ENCODE peak calls at places on chromosomes 16 and 17, in four cellular contexts. One of them, this sample, is unnamed.

GRCh38 chr16:85490971-85491771 is 122.0 kb upstream of the GSE1 start:
- DNase-seq in endodermal cell: peak
- DNase-seq in smooth muscle cell of the brain vasculature: no peak
- DNase-seq in GM19239: peak
- DNase-seq in this sample: peak

GRCh38 chr16:50269769-50270509 is 3.6 kb downstream of the ADCY7 start:
- DNase-seq in smooth muscle cell of the brain vasculature: no peak
- DNase-seq in GM19239: no peak
- DNase-seq in endodermal cell: no peak
- DNase-seq in this sample: no peak

GRCh38 chr16:89117239-89117974 is 23.8 kb downstream of the ACSF3 start:
- DNase-seq in smooth muscle cell of the brain vasculature: no peak
- DNase-seq in endodermal cell: no peak
- DNase-seq in GM19239: no peak
- DNase-seq in this sample: no peak

GRCh38 chr16:1277945-1278282 is 22.0 kb downstream of the TPSD1 start:
- DNase-seq in smooth muscle cell of the brain vasculature: no peak
- DNase-seq in GM19239: no peak
- DNase-seq in endodermal cell: no peak
- DNase-seq in this sample: no peak

GRCh38 chr16:11307639-11308492 is 26.7 kb upstream of the PRM1 start:
- DNase-seq in smooth muscle cell of the brain vasculature: no peak
- DNase-seq in endodermal cell: no peak
- DNase-seq in GM19239: no peak
- DNase-seq in this sample: no peak

GRCh38 chr17:77326636-77327035 is 185.9 kb downstream of the SEC14L1 start:
- DNase-seq in endodermal cell: peak
- DNase-seq in GM19239: no peak
- DNase-seq in smooth muscle cell of the brain vasculature: no peak
- DNase-seq in this sample: no peak

GRCh38 chr17:33981713-33982601 is 273.1 kb upstream of the CCL2 start:
- DNase-seq in endodermal cell: peak
- DNase-seq in smooth muscle cell of the brain vasculature: no peak
- DNase-seq in GM19239: no peak
- DNase-seq in this sample: no peak

GRCh38 chr17:27461192-27461859 is 5.1 kb downstream of the KSR1 start:
- DNase-seq in endodermal cell: peak
- DNase-seq in smooth muscle cell of the brain vasculature: no peak
- DNase-seq in GM19239: no peak
- DNase-seq in this sample: no peak

GRCh38 chr16:56874800-56875199 is 9.8 kb downstream of the SLC12A3 start:
- DNase-seq in GM19239: no peak
- DNase-seq in smooth muscle cell of the brain vasculature: no peak
- DNase-seq in endodermal cell: peak
- DNase-seq in this sample: no peak

GRCh38 chr17:79778504-79779087 is 648 bp downstream of the CBX2 start:
- DNase-seq in GM19239: no peak
- DNase-seq in smooth muscle cell of the brain vasculature: no peak
- DNase-seq in endodermal cell: peak
- DNase-seq in this sample: peak

GRCh38 chr16:83420206-83420760 is 387.5 kb upstream of the HSBP1 start:
- DNase-seq in smooth muscle cell of the brain vasculature: peak
- DNase-seq in endodermal cell: no peak
- DNase-seq in GM19239: no peak
- DNase-seq in this sample: no peak

GRCh38 chr16:53948734-53949430 is 244.9 kb downstream of the FTO start:
- DNase-seq in GM19239: no peak
- DNase-seq in endodermal cell: no peak
- DNase-seq in smooth muscle cell of the brain vasculature: no peak
- DNase-seq in this sample: no peak

GRCh38 chr17:19647697-19648474 is 665 bp upstream of the ALDH3A2 start:
- DNase-seq in endodermal cell: peak
- DNase-seq in smooth muscle cell of the brain vasculature: no peak
- DNase-seq in GM19239: no peak
- DNase-seq in this sample: peak

GRCh38 chr16:12879812-12880211 is 21.6 kb upstream of the SHISA9 start:
- DNase-seq in GM19239: no peak
- DNase-seq in smooth muscle cell of the brain vasculature: no peak
- DNase-seq in endodermal cell: no peak
- DNase-seq in this sample: no peak

GRCh38 chr17:58786586-58787295 is 31.1 kb downstream of the PPM1E start:
- DNase-seq in smooth muscle cell of the brain vasculature: peak
- DNase-seq in GM19239: no peak
- DNase-seq in endodermal cell: no peak
- DNase-seq in this sample: no peak

GRCh38 chr17:77756028-77756427 is 202.5 kb upstream of the TNRC6C start:
- DNase-seq in endodermal cell: no peak
- DNase-seq in smooth muscle cell of the brain vasculature: no peak
- DNase-seq in GM19239: no peak
- DNase-seq in this sample: no peak

GRCh38 chr17:16534236-16534635 is 34.8 kb downstream of the ZNF287 start:
- DNase-seq in smooth muscle cell of the brain vasculature: no peak
- DNase-seq in GM19239: no peak
- DNase-seq in endodermal cell: no peak
- DNase-seq in this sample: no peak

GRCh38 chr16:90022209-90023077 is 3.2 kb upstream of the DBNDD1 start:
- DNase-seq in endodermal cell: peak
- DNase-seq in GM19239: peak
- DNase-seq in smooth muscle cell of the brain vasculature: no peak
- DNase-seq in this sample: peak

GRCh38 chr17:9959377-9959981 is 54.4 kb upstream of the RCVRN start:
- DNase-seq in smooth muscle cell of the brain vasculature: no peak
- DNase-seq in endodermal cell: peak
- DNase-seq in GM19239: peak
- DNase-seq in this sample: peak

GRCh38 chr16:66248096-66248495 is 118.4 kb upstream of the CDH5 start:
- DNase-seq in GM19239: no peak
- DNase-seq in endodermal cell: no peak
- DNase-seq in smooth muscle cell of the brain vasculature: no peak
- DNase-seq in this sample: no peak

GRCh38 chr16:57507414-57508083 is 21.3 kb upstream of the DOK4 start:
- DNase-seq in endodermal cell: no peak
- DNase-seq in GM19239: no peak
- DNase-seq in smooth muscle cell of the brain vasculature: no peak
- DNase-seq in this sample: no peak

GRCh38 chr16:72401079-72401361 is 229.1 kb upstream of the PMFBP1 start:
- DNase-seq in GM19239: no peak
- DNase-seq in endodermal cell: no peak
- DNase-seq in smooth muscle cell of the brain vasculature: no peak
- DNase-seq in this sample: no peak

GRCh38 chr16:27867122-27868110 is 196.1 kb downstream of the GSG1L start:
- DNase-seq in GM19239: peak
- DNase-seq in smooth muscle cell of the brain vasculature: no peak
- DNase-seq in endodermal cell: peak
- DNase-seq in this sample: peak

GRCh38 chr16:48452991-48453760 is 68.0 kb upstream of the SIAH1 start:
- DNase-seq in endodermal cell: no peak
- DNase-seq in GM19239: no peak
- DNase-seq in smooth muscle cell of the brain vasculature: no peak
- DNase-seq in this sample: no peak

GRCh38 chr17:37729905-37730304 is 15.0 kb downstream of the HNF1B start:
- DNase-seq in smooth muscle cell of the brain vasculature: no peak
- DNase-seq in GM19239: no peak
- DNase-seq in endodermal cell: peak
- DNase-seq in this sample: no peak

GRCh38 chr17:51342257-51342656 is 81.9 kb downstream of the UTP18 start:
- DNase-seq in smooth muscle cell of the brain vasculature: no peak
- DNase-seq in GM19239: no peak
- DNase-seq in endodermal cell: no peak
- DNase-seq in this sample: no peak

GRCh38 chr16:85564277-85565051 is 48.7 kb upstream of the GSE1 start:
- DNase-seq in endodermal cell: no peak
- DNase-seq in GM19239: no peak
- DNase-seq in smooth muscle cell of the brain vasculature: no peak
- DNase-seq in this sample: no peak

GRCh38 chr17:16171613-16172012 is 43.7 kb downstream of the NCOR1 start:
- DNase-seq in smooth muscle cell of the brain vasculature: peak
- DNase-seq in GM19239: no peak
- DNase-seq in endodermal cell: no peak
- DNase-seq in this sample: no peak

GRCh38 chr17:56021681-56022205 is 131.5 kb upstream of the ANKFN1 start:
- DNase-seq in smooth muscle cell of the brain vasculature: no peak
- DNase-seq in endodermal cell: no peak
- DNase-seq in GM19239: no peak
- DNase-seq in this sample: no peak

GRCh38 chr17:77963441-77963840 is 4.9 kb downstream of the TNRC6C start:
- DNase-seq in smooth muscle cell of the brain vasculature: peak
- DNase-seq in endodermal cell: no peak
- DNase-seq in GM19239: no peak
- DNase-seq in this sample: no peak

This sample was measured in GM10248.